ENCODE peak calls at places on chromosomes 16 and 17, in seven cellular contexts. Z is mesothelial cell of epicardium, H is neural crest cell, D is AG04450, X is dorsolateral prefrontal cortex, B is endodermal cell, L is gastrocnemius medialis. R is an unnamed sample.

GRCh38 chr16:54936086-54936978 is 5.7 kb downstream of the IRX5 start:
- DNase-seq in X (no peak), H (peak; percentile 42), B (peak; percentile 86), Z (no peak), L (no peak), D (no peak), R (peak; percentile 39)

GRCh38 chr16:78896280-78896679 is 704.3 kb downstream of the MAF start:
- DNase-seq in D (no peak), B (no peak), L (no peak), X (no peak), Z (no peak), H (no peak), R (no peak)

GRCh38 chr16:68235105-68235881 is 634 bp downstream of the ESRP2 start:
- DNase-seq in X (peak; percentile 28), D (no peak), L (peak; percentile 36), Z (no peak), H (no peak), B (peak; percentile 86), R (peak; percentile 42)

GRCh38 chr16:54654429-54654828 is 276.2 kb upstream of the IRX5 start:
- DNase-seq in D (no peak), L (no peak), H (no peak), B (no peak), Z (no peak), X (no peak), R (no peak)

GRCh38 chr17:38451840-38452529 is 23.7 kb downstream of the ARHGAP23 start:
- DNase-seq in Z (no peak), L (no peak), D (peak; percentile 79), X (no peak), B (peak; percentile 96), H (no peak), R (no peak)

GRCh38 chr17:17767096-17767470 is 69.7 kb downstream of the SREBF1 start:
- DNase-seq in D (no peak), L (no peak), Z (no peak), H (no peak), X (no peak), B (no peak), R (no peak)

GRCh38 chr17:13931111-13931526 is 138.2 kb upstream of the COX10 start:
- DNase-seq in D (no peak), B (no peak), L (peak; percentile 28), X (no peak), Z (no peak), H (no peak), R (no peak)

GRCh38 chr16:46996391-46996790 is 22.9 kb upstream of the DNAJA2 start:
- DNase-seq in D (no peak), L (no peak), Z (no peak), H (no peak), B (peak; percentile 65), X (no peak), R (no peak)

GRCh38 chr17:80236911-80237310 is 16.7 kb downstream of the SLC26A11 start:
- DNase-seq in B (peak; percentile 64), Z (no peak), D (no peak), L (no peak), X (no peak), H (no peak), R (no peak)

GRCh38 chr17:15181333-15181732 is 83.8 kb downstream of the PMP22 start:
- DNase-seq in H (no peak), X (no peak), L (no peak), Z (no peak), D (no peak), B (no peak), R (no peak)

GRCh38 chr16:11310997-11311561 is 29.9 kb upstream of the PRM1 start:
- DNase-seq in H (no peak), L (no peak), D (no peak), Z (no peak), B (no peak), X (no peak), R (no peak)

GRCh38 chr16:75928295-75928694 is 202.0 kb upstream of the CPHXL start:
- DNase-seq in X (no peak), B (no peak), L (no peak), Z (no peak), D (no peak), H (no peak), R (no peak)

DNA sequence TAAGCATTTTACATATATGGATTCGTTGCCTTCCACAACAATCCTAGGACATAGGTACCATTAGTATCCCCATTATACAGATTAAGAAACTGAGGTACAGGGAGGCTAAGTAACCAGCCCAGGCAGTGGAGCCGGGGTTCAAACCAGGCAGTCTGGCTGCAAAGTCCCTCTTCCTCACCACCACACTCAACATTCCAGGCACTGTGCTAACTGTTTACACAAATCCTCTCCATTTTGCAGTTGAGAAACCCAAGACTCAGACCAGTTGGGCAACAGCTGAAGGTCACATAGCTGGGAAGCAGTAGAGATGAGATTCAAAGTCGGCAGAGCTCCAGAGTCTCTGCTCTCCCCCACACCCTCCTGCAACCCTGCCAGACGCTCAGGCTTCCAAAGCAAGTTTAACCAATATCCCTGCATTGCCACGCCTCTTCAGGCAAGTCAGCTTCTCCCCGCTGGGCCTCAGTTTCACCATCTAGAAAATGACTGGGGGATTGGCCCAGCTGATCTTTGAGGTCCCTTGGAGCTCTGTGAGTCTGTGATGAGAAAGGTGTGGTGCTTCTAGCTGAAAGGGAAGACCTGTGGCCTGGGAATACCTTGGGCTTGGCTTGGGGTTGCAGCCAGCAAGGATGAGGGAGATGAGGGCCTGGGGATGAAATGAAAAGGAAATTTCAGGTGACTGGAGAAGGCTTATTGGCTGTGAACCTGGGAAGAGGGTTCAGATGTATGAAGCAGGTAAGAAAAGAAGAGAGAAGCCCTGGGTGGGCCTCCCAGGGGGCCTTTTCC is 14.0 kb downstream of the CCR7 start:
- DNase-seq in D (peak; percentile 99), Z (peak; percentile 12), B (peak; percentile 36), L (peak; percentile 82), X (peak; percentile 15), H (no peak), R (no peak)
- TF ChIP-seq CTCF in D (no peak), Z (no peak), B (no peak), L (no peak), X (no peak), H (no peak), R (no peak)

GRCh38 chr16:51818342-51818944 is 667.4 kb upstream of the SALL1 start:
- DNase-seq in H (peak; percentile 58), Z (no peak), D (peak; percentile 44), B (peak; percentile 92), X (no peak), L (no peak), R (peak; percentile 51)
- TF ChIP-seq CTCF in H (peak; percentile 72), Z (peak; percentile 37), D (peak; percentile 86), B (peak; percentile 97), X (peak; percentile 58), L (no peak), R (peak; percentile 76)

GRCh38 chr16:5756969-5757368 is 659.4 kb upstream of the EEF2KMT start:
- DNase-seq in X (no peak), L (no peak), B (peak; percentile 66), D (no peak), H (no peak), Z (no peak), R (no peak)
- TF ChIP-seq CTCF in X (no peak), L (no peak), B (peak; percentile 75), D (no peak), H (peak; percentile 19), Z (no peak), R (peak; percentile 22)

GRCh38 chr16:82386771-82387170 is 216.7 kb upstream of the MPHOSPH6 start:
- DNase-seq in L (no peak), Z (no peak), B (no peak), H (no peak), D (no peak), X (no peak), R (no peak)
- TF ChIP-seq CTCF in L (no peak), Z (no peak), B (no peak), H (no peak), D (no peak), X (no peak), R (no peak)

GRCh38 chr17:19410875-19411291 is at the start of gene RNF112:
- DNase-seq in B (peak; percentile 75), X (peak; percentile 88), Z (no peak), H (no peak), D (no peak), L (no peak), R (no peak)
- TF ChIP-seq CTCF in B (no peak), X (peak; percentile 46), Z (no peak), H (no peak), D (no peak), L (no peak), R (no peak)

DNA sequence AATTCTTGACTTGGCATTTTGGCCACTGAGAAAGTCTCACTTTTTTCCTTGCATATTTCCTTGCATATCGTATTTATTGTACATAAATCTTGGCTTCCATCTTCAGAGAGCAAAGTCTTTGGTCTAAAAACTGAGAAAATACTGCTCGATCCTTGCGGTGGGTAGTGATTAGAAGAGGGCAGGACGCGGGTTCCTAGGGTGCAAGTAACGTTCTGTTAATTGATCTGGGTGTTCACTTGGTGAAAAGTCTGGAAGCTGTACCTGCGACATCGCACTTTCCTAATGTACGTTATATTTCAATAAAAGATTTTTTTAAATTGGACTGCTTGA is 758 bp upstream of the UBALD2 start:
- DNase-seq in L (no peak), D (no peak), B (no peak), Z (no peak), X (no peak), H (no peak), R (no peak)
- TF ChIP-seq CTCF in L (no peak), D (no peak), B (no peak), Z (no peak), X (no peak), H (no peak), R (no peak)

DNA sequence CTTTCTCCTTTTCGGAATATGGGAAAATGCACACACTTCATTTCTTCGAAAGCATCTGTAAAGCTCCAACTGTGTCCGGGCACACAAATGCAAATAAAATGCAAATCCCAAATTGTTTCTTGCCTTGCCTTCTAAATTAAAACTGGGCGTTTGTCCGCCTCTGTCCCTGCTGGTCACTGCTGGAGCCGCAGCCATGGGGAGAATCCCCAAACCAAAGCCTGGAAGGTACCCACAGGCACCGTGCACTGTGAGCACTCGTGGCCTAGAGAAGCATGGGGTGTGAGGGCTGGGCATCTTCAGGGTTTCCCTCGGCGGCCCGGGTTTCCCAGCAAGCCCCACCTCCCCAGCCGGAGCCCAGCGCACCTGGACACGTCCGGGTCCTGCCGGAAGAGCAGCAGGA is 2.9 kb downstream of the SLC47A2 start:
- DNase-seq in Z (no peak), B (peak; percentile 87), H (no peak), L (no peak), D (no peak), X (no peak), R (no peak)
- TF ChIP-seq CTCF in Z (no peak), B (peak; percentile 67), H (peak; percentile 42), L (no peak), D (peak; percentile 36), X (no peak), R (peak; percentile 34)

GRCh38 chr17:42548070-42548837 is 4.5 kb upstream of the HSD17B1 start:
- DNase-seq in L (no peak), D (no peak), Z (peak; percentile 70), X (no peak), H (peak; percentile 52), B (peak; percentile 100), R (peak; percentile 77)
- TF ChIP-seq CTCF in L (no peak), D (peak; percentile 17), Z (peak; percentile 33), X (no peak), H (peak; percentile 63), B (peak; percentile 82), R (peak; percentile 67)

R was measured in progenitor cell of endocrine pancreas.